ENCODE peak calls at places on chromosomes 6 and 20, in eight cellular contexts. S is cardiac fibroblast, W is stomach, R is choroid plexus epithelial cell, N is type B pancreatic cell, G is PC-9, M is foreskin fibroblast, Q is fibroblast of pulmonary artery. L is an unnamed sample.

GRCh38 chr6:143657809-143658208 is 20.0 kb upstream of the PHACTR2 start:
- DNase-seq in S (no peak), W (no peak), R (no peak), N (no peak), G (no peak), M (no peak), Q (no peak), L (no peak)

GRCh38 chr6:87045521-87046075 is 49.3 kb downstream of the CGA start:
- DNase-seq in S (no peak), W (no peak), R (no peak), N (no peak), G (no peak), M (no peak), Q (no peak), L (no peak)

GRCh38 chr6:53361549-53362031 is 12.8 kb upstream of the ELOVL5 start:
- DNase-seq in S (peak), W (no peak), R (no peak), N (no peak), G (no peak), M (peak), Q (no peak), L (no peak)

GRCh38 chr20:60037120-60037499 is 78.9 kb downstream of the CDH26 start:
- DNase-seq in S (peak), W (no peak), R (peak), N (no peak), G (no peak), M (peak), Q (no peak), L (no peak)

GRCh38 chr6:4323322-4323721 is 187.9 kb upstream of the ECI2 start:
- DNase-seq in S (no peak), W (no peak), R (no peak), N (no peak), G (no peak), M (no peak), Q (no peak), L (no peak)

GRCh38 chr20:57023007-57023406 is 243.4 kb downstream of the BMP7 start:
- DNase-seq in S (no peak), W (no peak), R (no peak), N (no peak), G (no peak), M (no peak), Q (no peak), L (no peak)

GRCh38 chr6:57113105-57113504 is 23.1 kb downstream of the ZNF451 start:
- DNase-seq in S (no peak), W (no peak), R (no peak), N (no peak), G (no peak), M (no peak), Q (no peak), L (no peak)

GRCh38 chr6:89146748-89147715 is 1.2 kb downstream of the PM20D2 start:
- DNase-seq in S (peak), W (no peak), R (peak), N (no peak), G (no peak), M (peak), Q (peak), L (no peak)

GRCh38 chr6:31752739-31753319 is 9.6 kb upstream of the SAPCD1 start:
- DNase-seq in S (peak), W (no peak), R (peak), N (no peak), G (no peak), M (peak), Q (peak), L (no peak)

GRCh38 chr20:18314786-18315406 is 26.6 kb downstream of the ZNF133 start:
- DNase-seq in S (peak), W (no peak), R (peak), N (no peak), G (peak), M (peak), Q (peak), L (no peak)

GRCh38 chr6:134619789-134620188 is 301.9 kb upstream of the SGK1 start:
- DNase-seq in S (peak), W (no peak), R (peak), N (no peak), G (no peak), M (peak), Q (peak), L (no peak)

GRCh38 chr20:11057624-11058023 is 383.8 kb upstream of the JAG1 start:
- DNase-seq in S (peak), W (no peak), R (peak), N (no peak), G (no peak), M (peak), Q (peak), L (no peak)

GRCh38 chr20:40073535-40074111 is 615.4 kb downstream of the MAFB start:
- DNase-seq in S (no peak), W (no peak), R (peak), N (no peak), G (no peak), M (no peak), Q (no peak), L (no peak)

GRCh38 chr6:45293306-45293705 is 34.8 kb upstream of the RUNX2 start:
- DNase-seq in S (no peak), W (no peak), R (no peak), N (no peak), G (no peak), M (no peak), Q (no peak), L (no peak)

GRCh38 chr6:48550607-48551006 is 439.6 kb upstream of the PTCHD4 start:
- DNase-seq in S (no peak), W (no peak), R (no peak), N (no peak), G (no peak), M (no peak), Q (no peak), L (no peak)

GRCh38 chr6:80181352-80182081 is 75.0 kb downstream of the BCKDHB start:
- DNase-seq in S (no peak), W (no peak), R (no peak), N (no peak), G (no peak), M (peak), Q (no peak), L (no peak)

GRCh38 chr6:91653954-91654843 is 1067.3 kb upstream of the MAP3K7 start:
- DNase-seq in S (no peak), W (no peak), R (no peak), N (no peak), G (no peak), M (no peak), Q (no peak), L (no peak)

GRCh38 chr6:2124260-2124709 is 121.1 kb downstream of the GMDS start:
- DNase-seq in S (peak), W (no peak), R (peak), N (no peak), G (no peak), M (peak), Q (peak), L (no peak)

GRCh38 chr20:3887870-3888614 is 1.1 kb upstream of the PANK2 start:
- DNase-seq in S (no peak), W (no peak), R (no peak), N (no peak), G (no peak), M (peak), Q (no peak), L (no peak)

GRCh38 chr6:39206250-39206721 is 23.0 kb downstream of the KCNK5 start:
- DNase-seq in S (no peak), W (peak), R (no peak), N (no peak), G (no peak), M (no peak), Q (no peak), L (no peak)

GRCh38 chr20:48846516-48847492 is 19.0 kb upstream of the PREX1 start:
- DNase-seq in S (peak), W (no peak), R (no peak), N (no peak), G (no peak), M (peak), Q (peak), L (peak)

GRCh38 chr6:2767327-2767985 is 2.3 kb downstream of the WRNIP1 start:
- DNase-seq in S (peak), W (no peak), R (no peak), N (no peak), G (no peak), M (no peak), Q (no peak), L (no peak)

GRCh38 chr6:44247338-44248302 is 719 bp downstream of the HSP90AB1 start:
- DNase-seq in S (peak), W (peak), R (peak), N (no peak), G (peak), M (peak), Q (peak), L (peak)

GRCh38 chr6:27096834-27097511 is 150.5 kb upstream of the PRSS16 start:
- DNase-seq in S (peak), W (peak), R (peak), N (no peak), G (peak), M (peak), Q (peak), L (no peak)

GRCh38 chr6:37974943-37975342 is 155.4 kb downstream of the ZFAND3 start:
- DNase-seq in S (no peak), W (no peak), R (no peak), N (no peak), G (no peak), M (no peak), Q (no peak), L (no peak)

GRCh38 chr6:124200661-124201060 is 397.0 kb downstream of the NKAIN2 start:
- DNase-seq in S (no peak), W (no peak), R (no peak), N (no peak), G (no peak), M (no peak), Q (no peak), L (no peak)

GRCh38 chr6:100103194-100103593 is 109.2 kb upstream of the MCHR2 start:
- DNase-seq in S (no peak), W (no peak), R (no peak), N (no peak), G (no peak), M (no peak), Q (no peak), L (no peak)

GRCh38 chr6:45607818-45608217 is 230.1 kb upstream of the SUPT3H start:
- DNase-seq in S (peak), W (no peak), R (peak), N (no peak), G (peak), M (peak), Q (peak), L (no peak)

GRCh38 chr6:82711992-82712788 is 348.6 kb downstream of the TPBG start:
- DNase-seq in S (peak), W (no peak), R (peak), N (no peak), G (no peak), M (peak), Q (peak), L (no peak)

GRCh38 chr6:82711105-82711829 is 347.6 kb downstream of the TPBG start:
- DNase-seq in S (no peak), W (no peak), R (no peak), N (no peak), G (no peak), M (peak), Q (no peak), L (no peak)

DNA sequence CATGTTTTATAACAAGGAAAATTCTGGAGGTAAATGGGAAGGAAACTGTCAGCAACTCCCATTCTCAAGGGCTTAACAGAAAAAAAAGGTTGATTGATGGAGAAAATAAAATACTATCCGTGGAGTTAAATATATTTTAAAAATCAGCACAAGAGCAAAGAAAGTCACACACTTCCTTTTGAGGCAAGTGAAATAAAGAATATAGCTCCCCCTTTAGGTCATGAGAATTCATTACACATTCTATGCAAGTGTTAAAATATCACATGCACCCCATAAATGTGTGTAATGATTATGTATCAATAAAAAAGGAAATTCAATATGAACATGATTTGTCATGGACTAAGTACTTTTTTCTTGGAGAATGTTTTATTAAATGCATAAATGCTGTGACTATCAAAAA is 349.2 kb downstream of the TPBG start:
- DNase-seq in S (peak), W (no peak), R (peak), N (no peak), G (no peak), M (no peak), Q (peak), L (no peak)
- TF ChIP-seq CTCF in S (peak), W (peak), R (no peak), N (peak), G (peak), M (no peak), Q (peak), L (no peak)

GRCh38 chr20:37944456-37944981 is 41.6 kb downstream of the VSTM2L start:
- DNase-seq in S (no peak), W (peak), R (no peak), N (peak), G (no peak), M (no peak), Q (no peak), L (no peak)

GRCh38 chr20:37941992-37942391 is 39.1 kb downstream of the VSTM2L start:
- DNase-seq in S (no peak), W (peak), R (no peak), N (peak), G (no peak), M (no peak), Q (no peak), L (no peak)

GRCh38 chr20:37943033-37943432 is 40.1 kb downstream of the VSTM2L start:
- DNase-seq in S (no peak), W (peak), R (no peak), N (peak), G (no peak), M (no peak), Q (no peak), L (no peak)

GRCh38 chr20:37945034-37945660 is 42.2 kb downstream of the VSTM2L start:
- DNase-seq in S (no peak), W (peak), R (no peak), N (peak), G (no peak), M (no peak), Q (no peak), L (no peak)

DNA sequence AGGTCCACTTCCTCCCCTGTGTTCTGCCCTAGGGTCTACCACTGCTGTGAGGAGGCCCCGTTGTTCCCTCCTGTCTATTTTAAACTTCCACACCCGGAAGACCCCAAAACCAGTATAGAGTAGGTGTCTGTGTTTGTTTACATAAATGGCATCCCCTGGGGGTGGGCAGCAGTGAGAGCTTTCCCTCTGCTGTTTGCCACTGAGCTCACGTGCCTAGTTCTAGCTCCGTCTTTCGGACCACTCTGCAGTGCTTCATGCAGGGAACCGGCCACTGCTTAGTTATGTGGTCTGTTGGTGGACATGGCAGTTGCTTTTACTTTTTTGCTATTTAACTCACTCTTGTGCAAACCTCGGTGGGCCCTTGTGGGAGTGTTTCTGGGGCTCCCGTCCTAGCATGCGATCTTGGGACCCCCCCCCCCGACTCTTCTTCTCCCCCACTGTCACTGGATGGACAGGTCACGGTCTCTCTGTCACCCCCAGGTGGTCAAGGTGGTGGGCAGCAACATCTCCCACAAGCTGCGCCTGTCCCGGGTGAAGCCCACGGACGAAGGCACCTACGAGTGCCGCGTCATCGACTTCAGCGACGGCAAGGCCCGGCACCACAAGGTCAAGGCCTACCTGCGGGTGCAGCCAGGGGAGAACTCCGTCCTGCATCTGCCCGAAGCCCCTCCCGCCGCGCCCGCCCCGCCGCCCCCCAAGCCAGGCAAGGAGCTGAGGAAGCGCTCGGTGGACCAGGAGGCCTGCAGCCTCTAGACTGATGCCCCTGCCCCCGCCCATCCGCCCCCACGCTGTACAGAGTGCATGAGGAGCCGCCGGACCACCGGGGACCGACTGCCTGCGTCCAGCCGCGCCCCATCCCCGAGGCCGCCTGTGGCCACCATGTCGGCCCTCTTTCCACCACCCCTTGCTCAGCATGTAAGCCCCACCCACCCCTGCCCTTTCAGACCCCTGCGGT is 40.9 kb downstream of the VSTM2L start:
- DNase-seq in S (no peak), W (peak), R (no peak), N (peak), G (no peak), M (no peak), Q (no peak), L (no peak)
- TF ChIP-seq CTCF in S (no peak), W (no peak), R (peak), N (no peak), G (no peak), M (no peak), Q (no peak), L (no peak)

GRCh38 chr6:146027586-146028249 is 1.1 kb upstream of the GRM1 start:
- DNase-seq in S (peak), W (no peak), R (peak), N (no peak), G (no peak), M (no peak), Q (peak), L (no peak)
- TF ChIP-seq CTCF in S (no peak), W (no peak), R (peak), N (peak), G (no peak), M (no peak), Q (no peak), L (no peak)

GRCh38 chr6:111173341-111173740 is 86.0 kb downstream of the SLC16A10 start:
- DNase-seq in S (no peak), W (no peak), R (no peak), N (no peak), G (peak), M (no peak), Q (no peak), L (no peak)
- TF ChIP-seq CTCF in S (no peak), W (no peak), R (no peak), N (no peak), G (no peak), M (no peak), Q (no peak), L (no peak)

DNA sequence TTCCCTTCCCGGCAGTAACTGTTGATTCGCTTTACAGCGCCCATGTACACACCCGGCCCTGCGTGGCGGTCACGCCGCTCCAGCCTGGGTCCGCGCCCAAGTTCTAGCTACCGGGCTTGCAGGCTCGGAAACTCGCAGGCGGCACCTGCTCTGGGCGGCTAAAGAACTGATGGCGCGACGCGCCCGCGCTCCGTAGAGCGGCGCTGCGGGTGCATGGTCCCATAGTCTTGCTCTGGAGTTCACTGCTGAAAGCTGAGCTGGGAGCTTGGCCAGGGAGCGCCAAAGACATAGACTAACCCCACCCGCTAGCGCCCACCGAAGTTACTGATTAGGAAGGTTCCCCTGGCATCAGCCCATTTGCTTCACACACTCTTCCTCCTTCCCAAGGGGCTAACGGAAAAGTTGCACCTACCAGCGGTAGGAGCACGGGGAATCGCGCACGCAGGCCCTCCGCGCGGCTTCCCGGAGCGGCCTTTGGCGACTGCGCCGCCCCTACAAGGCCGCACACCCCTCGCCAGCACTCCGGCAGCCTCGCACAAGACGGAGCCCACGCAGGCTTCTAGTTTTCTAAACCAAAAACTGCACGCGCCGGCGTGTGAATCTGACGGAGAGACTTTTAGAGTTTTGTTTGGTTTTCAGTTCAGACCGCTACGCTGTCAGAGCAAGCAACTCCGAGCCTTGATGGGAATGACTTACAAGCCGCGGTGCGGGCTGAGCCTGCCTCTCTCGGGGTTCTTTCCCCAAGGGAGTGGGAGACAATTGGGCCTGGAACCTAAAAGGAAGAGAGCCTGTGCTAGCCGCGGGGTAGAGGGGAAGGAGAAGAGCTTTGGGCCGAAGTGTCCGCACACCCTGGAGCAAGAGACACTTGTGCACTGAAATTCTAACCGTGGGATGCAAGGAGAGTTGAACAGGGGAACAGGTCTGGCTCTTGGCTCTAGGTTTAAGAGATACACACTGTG is 994 bp upstream of the POU3F2 start:
- DNase-seq in S (peak), W (no peak), R (peak), N (peak), G (no peak), M (peak), Q (peak), L (no peak)
- TF ChIP-seq CTCF in S (no peak), W (no peak), R (no peak), N (no peak), G (no peak), M (no peak), Q (no peak), L (no peak)

GRCh38 chr6:132471787-132472186 is 41.1 kb downstream of the STX7 start:
- DNase-seq in S (no peak), W (no peak), R (no peak), N (no peak), G (no peak), M (no peak), Q (no peak), L (no peak)

GRCh38 chr6:132478697-132479096 is 34.2 kb downstream of the STX7 start:
- DNase-seq in S (no peak), W (no peak), R (no peak), N (no peak), G (no peak), M (no peak), Q (no peak), L (no peak)

GRCh38 chr6:132481189-132481588 is 31.7 kb downstream of the STX7 start:
- DNase-seq in S (no peak), W (no peak), R (no peak), N (no peak), G (no peak), M (no peak), Q (no peak), L (no peak)

GRCh38 chr6:132479131-132479530 is 33.8 kb downstream of the STX7 start:
- DNase-seq in S (no peak), W (no peak), R (no peak), N (no peak), G (no peak), M (peak), Q (no peak), L (no peak)

GRCh38 chr6:132475925-132476324 is 37.0 kb downstream of the STX7 start:
- DNase-seq in S (no peak), W (no peak), R (peak), N (no peak), G (no peak), M (no peak), Q (no peak), L (no peak)
- TF ChIP-seq CTCF in S (no peak), W (no peak), R (no peak), N (no peak), G (no peak), M (no peak), Q (no peak), L (no peak)

GRCh38 chr6:35972471-35972985 is 51.6 kb upstream of the SRPK1 start:
- DNase-seq in S (no peak), W (no peak), R (no peak), N (no peak), G (no peak), M (peak), Q (no peak), L (no peak)
- TF ChIP-seq CTCF in S (peak), W (no peak), R (peak), N (peak), G (no peak), M (no peak), Q (peak), L (no peak)

L was measured in HL-60.